ENCODE peak calls at places on chromosomes 6 and 20, in nine cellular contexts. One of them, this sample, is unnamed.
A peak's percentile ranks its signal among the peaks of the same experiment; 100 is the strongest.

GRCh38 chr20:13211956-13212618 is 9.0 kb upstream of the ISM1 start:
- DNase-seq in upper lobe of left lung: no peak
- DNase-seq in ureter: no peak
- DNase-seq in uterus: no peak
- DNase-seq in nephron progenitor cell: no peak
- DNase-seq in AG10803: peak; percentile 12
- DNase-seq in NCI-H460: no peak
- DNase-seq in GM20000: no peak
- DNase-seq in fibroblast of lung: no peak
- DNase-seq in this sample: no peak

GRCh38 chr6:157520117-157520406 is 139.1 kb downstream of the ZDHHC14 start:
- DNase-seq in upper lobe of left lung: no peak
- DNase-seq in ureter: no peak
- DNase-seq in uterus: no peak
- DNase-seq in nephron progenitor cell: no peak
- DNase-seq in AG10803: no peak
- DNase-seq in NCI-H460: no peak
- DNase-seq in GM20000: no peak
- DNase-seq in fibroblast of lung: no peak
- DNase-seq in this sample: no peak

GRCh38 chr6:44715925-44716324 is 328.4 kb downstream of the CDC5L start:
- DNase-seq in upper lobe of left lung: no peak
- DNase-seq in ureter: no peak
- DNase-seq in uterus: no peak
- DNase-seq in nephron progenitor cell: no peak
- DNase-seq in AG10803: no peak
- DNase-seq in NCI-H460: no peak
- DNase-seq in GM20000: no peak
- DNase-seq in fibroblast of lung: no peak
- DNase-seq in this sample: no peak

GRCh38 chr6:14294270-14294951 is 176.8 kb downstream of the CD83 start:
- DNase-seq in upper lobe of left lung: no peak
- DNase-seq in ureter: no peak
- DNase-seq in uterus: no peak
- DNase-seq in nephron progenitor cell: no peak
- DNase-seq in AG10803: no peak
- DNase-seq in NCI-H460: no peak
- DNase-seq in GM20000: no peak
- DNase-seq in fibroblast of lung: no peak
- DNase-seq in this sample: no peak

GRCh38 chr6:126880926-126881325 is 237.5 kb upstream of the RSPO3 start:
- DNase-seq in upper lobe of left lung: no peak
- DNase-seq in ureter: no peak
- DNase-seq in uterus: no peak
- DNase-seq in nephron progenitor cell: no peak
- DNase-seq in AG10803: no peak
- DNase-seq in NCI-H460: no peak
- DNase-seq in GM20000: no peak
- DNase-seq in fibroblast of lung: no peak
- DNase-seq in this sample: no peak

GRCh38 chr6:50708664-50709365 is 4.5 kb upstream of the TFAP2D start:
- DNase-seq in upper lobe of left lung: no peak
- DNase-seq in ureter: no peak
- DNase-seq in uterus: no peak
- DNase-seq in nephron progenitor cell: no peak
- DNase-seq in AG10803: no peak
- DNase-seq in NCI-H460: no peak
- DNase-seq in GM20000: no peak
- DNase-seq in fibroblast of lung: no peak
- DNase-seq in this sample: no peak

GRCh38 chr6:138555294-138555988 is 56.1 kb upstream of the NHSL1 start:
- DNase-seq in upper lobe of left lung: no peak
- DNase-seq in ureter: no peak
- DNase-seq in uterus: no peak
- DNase-seq in nephron progenitor cell: no peak
- DNase-seq in AG10803: no peak
- DNase-seq in NCI-H460: no peak
- DNase-seq in GM20000: no peak
- DNase-seq in fibroblast of lung: peak; percentile 64
- DNase-seq in this sample: no peak

GRCh38 chr20:61879694-61880093 is 186.0 kb downstream of the TAF4 start:
- DNase-seq in upper lobe of left lung: peak; percentile 22
- DNase-seq in ureter: no peak
- DNase-seq in uterus: no peak
- DNase-seq in nephron progenitor cell: no peak
- DNase-seq in AG10803: no peak
- DNase-seq in NCI-H460: no peak
- DNase-seq in GM20000: no peak
- DNase-seq in fibroblast of lung: no peak
- DNase-seq in this sample: no peak

GRCh38 chr6:170056329-170056728 is 234.5 kb downstream of the DLL1 start:
- DNase-seq in upper lobe of left lung: peak; percentile 65
- DNase-seq in ureter: peak; percentile 35
- DNase-seq in uterus: peak; percentile 7
- DNase-seq in nephron progenitor cell: no peak
- DNase-seq in AG10803: no peak
- DNase-seq in NCI-H460: no peak
- DNase-seq in GM20000: no peak
- DNase-seq in fibroblast of lung: no peak
- DNase-seq in this sample: no peak

GRCh38 chr6:109760208-109760607 is 69.1 kb downstream of the FIG4 start:
- DNase-seq in upper lobe of left lung: no peak
- DNase-seq in ureter: no peak
- DNase-seq in uterus: no peak
- DNase-seq in nephron progenitor cell: no peak
- DNase-seq in AG10803: no peak
- DNase-seq in NCI-H460: no peak
- DNase-seq in GM20000: no peak
- DNase-seq in fibroblast of lung: peak; percentile 22
- DNase-seq in this sample: no peak

GRCh38 chr20:15922556-15922955 is 650.7 kb downstream of the KIF16B start:
- DNase-seq in upper lobe of left lung: no peak
- DNase-seq in ureter: no peak
- DNase-seq in uterus: no peak
- DNase-seq in nephron progenitor cell: no peak
- DNase-seq in AG10803: no peak
- DNase-seq in NCI-H460: no peak
- DNase-seq in GM20000: no peak
- DNase-seq in fibroblast of lung: no peak
- DNase-seq in this sample: no peak

GRCh38 chr6:43635387-43636311 is at the start of gene MAD2L1BP:
- DNase-seq in upper lobe of left lung: peak; percentile 93
- DNase-seq in ureter: peak; percentile 84
- DNase-seq in uterus: peak; percentile 79
- DNase-seq in nephron progenitor cell: peak; percentile 74
- DNase-seq in AG10803: peak; percentile 64
- DNase-seq in NCI-H460: peak; percentile 53
- DNase-seq in GM20000: peak; percentile 79
- DNase-seq in fibroblast of lung: peak; percentile 63
- DNase-seq in this sample: peak; percentile 43

GRCh38 chr6:82144007-82144851 is 103.3 kb downstream of the IBTK start:
- DNase-seq in upper lobe of left lung: no peak
- DNase-seq in ureter: no peak
- DNase-seq in uterus: peak; percentile 14
- DNase-seq in nephron progenitor cell: no peak
- DNase-seq in AG10803: peak; percentile 96
- DNase-seq in NCI-H460: peak; percentile 79
- DNase-seq in GM20000: peak; percentile 20
- DNase-seq in fibroblast of lung: peak; percentile 98
- DNase-seq in this sample: peak; percentile 5

GRCh38 chr6:158086706-158087518 is 81.2 kb downstream of the SERAC1 start:
- DNase-seq in upper lobe of left lung: peak; percentile 57
- DNase-seq in ureter: no peak
- DNase-seq in uterus: no peak
- DNase-seq in nephron progenitor cell: no peak
- DNase-seq in AG10803: no peak
- DNase-seq in NCI-H460: no peak
- DNase-seq in GM20000: no peak
- DNase-seq in fibroblast of lung: no peak
- DNase-seq in this sample: no peak

GRCh38 chr6:138996524-138996923 is 8.5 kb upstream of the REPS1 start:
- DNase-seq in upper lobe of left lung: no peak
- DNase-seq in ureter: no peak
- DNase-seq in uterus: no peak
- DNase-seq in nephron progenitor cell: no peak
- DNase-seq in AG10803: no peak
- DNase-seq in NCI-H460: no peak
- DNase-seq in GM20000: no peak
- DNase-seq in fibroblast of lung: peak; percentile 33
- DNase-seq in this sample: no peak

GRCh38 chr20:56572178-56572577 is 39.1 kb downstream of the FAM209B start:
- DNase-seq in upper lobe of left lung: no peak
- DNase-seq in ureter: no peak
- DNase-seq in uterus: no peak
- DNase-seq in nephron progenitor cell: no peak
- DNase-seq in AG10803: no peak
- DNase-seq in NCI-H460: no peak
- DNase-seq in GM20000: no peak
- DNase-seq in fibroblast of lung: no peak
- DNase-seq in this sample: no peak

GRCh38 chr20:58833921-58834320 is 16.8 kb downstream of the GNAS-AS1 start:
- DNase-seq in upper lobe of left lung: peak; percentile 19
- DNase-seq in ureter: no peak
- DNase-seq in uterus: no peak
- DNase-seq in nephron progenitor cell: no peak
- DNase-seq in AG10803: no peak
- DNase-seq in NCI-H460: no peak
- DNase-seq in GM20000: no peak
- DNase-seq in fibroblast of lung: peak; percentile 27
- DNase-seq in this sample: no peak

GRCh38 chr6:16868968-16869367 is 107.7 kb upstream of the ATXN1 start:
- DNase-seq in upper lobe of left lung: no peak
- DNase-seq in ureter: no peak
- DNase-seq in uterus: no peak
- DNase-seq in nephron progenitor cell: no peak
- DNase-seq in AG10803: no peak
- DNase-seq in NCI-H460: no peak
- DNase-seq in GM20000: no peak
- DNase-seq in fibroblast of lung: peak; percentile 39
- DNase-seq in this sample: no peak

GRCh38 chr6:154951400-154952200 is 43.5 kb upstream of the TIAM2 start:
- DNase-seq in upper lobe of left lung: no peak
- DNase-seq in ureter: no peak
- DNase-seq in uterus: no peak
- DNase-seq in nephron progenitor cell: no peak
- DNase-seq in AG10803: no peak
- DNase-seq in NCI-H460: no peak
- DNase-seq in GM20000: peak; percentile 49
- DNase-seq in fibroblast of lung: peak; percentile 51
- DNase-seq in this sample: no peak

GRCh38 chr6:31763617-31763940 is 1.1 kb downstream of the SAPCD1 start:
- DNase-seq in upper lobe of left lung: no peak
- DNase-seq in ureter: no peak
- DNase-seq in uterus: no peak
- DNase-seq in nephron progenitor cell: no peak
- DNase-seq in AG10803: peak; percentile 83
- DNase-seq in NCI-H460: no peak
- DNase-seq in GM20000: no peak
- DNase-seq in fibroblast of lung: peak; percentile 59
- DNase-seq in this sample: no peak

GRCh38 chr6:36838896-36839818 is at the start of gene CPNE5:
- DNase-seq in upper lobe of left lung: peak; percentile 81
- DNase-seq in ureter: no peak
- DNase-seq in uterus: peak; percentile 63
- DNase-seq in nephron progenitor cell: peak; percentile 75
- DNase-seq in AG10803: no peak
- DNase-seq in NCI-H460: no peak
- DNase-seq in GM20000: no peak
- DNase-seq in fibroblast of lung: no peak
- DNase-seq in this sample: no peak

GRCh38 chr20:4384961-4385360 is 336.7 kb upstream of the PRND start:
- DNase-seq in upper lobe of left lung: no peak
- DNase-seq in ureter: no peak
- DNase-seq in uterus: no peak
- DNase-seq in nephron progenitor cell: no peak
- DNase-seq in AG10803: no peak
- DNase-seq in NCI-H460: no peak
- DNase-seq in GM20000: no peak
- DNase-seq in fibroblast of lung: no peak
- DNase-seq in this sample: no peak

GRCh38 chr20:50575869-50576720 is 65.9 kb downstream of the PTPN1 start:
- DNase-seq in upper lobe of left lung: peak; percentile 81
- DNase-seq in ureter: no peak
- DNase-seq in uterus: peak; percentile 64
- DNase-seq in nephron progenitor cell: peak; percentile 63
- DNase-seq in AG10803: peak; percentile 59
- DNase-seq in NCI-H460: peak; percentile 57
- DNase-seq in GM20000: peak; percentile 60
- DNase-seq in fibroblast of lung: peak; percentile 46
- DNase-seq in this sample: peak; percentile 49

GRCh38 chr6:134063121-134063965 is 10.9 kb upstream of the SLC2A12 start:
- DNase-seq in upper lobe of left lung: no peak
- DNase-seq in ureter: no peak
- DNase-seq in uterus: no peak
- DNase-seq in nephron progenitor cell: no peak
- DNase-seq in AG10803: no peak
- DNase-seq in NCI-H460: no peak
- DNase-seq in GM20000: no peak
- DNase-seq in fibroblast of lung: no peak
- DNase-seq in this sample: no peak

GRCh38 chr20:47735412-47736400 is 49.6 kb downstream of the SULF2 start:
- DNase-seq in upper lobe of left lung: no peak
- DNase-seq in ureter: no peak
- DNase-seq in uterus: no peak
- DNase-seq in nephron progenitor cell: no peak
- DNase-seq in AG10803: peak; percentile 17
- DNase-seq in NCI-H460: peak; percentile 39
- DNase-seq in GM20000: no peak
- DNase-seq in fibroblast of lung: no peak
- DNase-seq in this sample: no peak

GRCh38 chr6:2876210-2877056 is 26.7 kb downstream of the SERPINB9 start:
- DNase-seq in upper lobe of left lung: peak; percentile 59
- DNase-seq in ureter: no peak
- DNase-seq in uterus: peak; percentile 60
- DNase-seq in nephron progenitor cell: peak; percentile 42
- DNase-seq in AG10803: peak; percentile 87
- DNase-seq in NCI-H460: peak; percentile 59
- DNase-seq in GM20000: peak; percentile 53
- DNase-seq in fibroblast of lung: peak; percentile 90
- DNase-seq in this sample: peak; percentile 63

GRCh38 chr20:41141153-41141815 is 3.9 kb downstream of the PLCG1 start:
- DNase-seq in upper lobe of left lung: peak; percentile 48
- DNase-seq in ureter: no peak
- DNase-seq in uterus: no peak
- DNase-seq in nephron progenitor cell: no peak
- DNase-seq in AG10803: peak; percentile 20
- DNase-seq in NCI-H460: no peak
- DNase-seq in GM20000: no peak
- DNase-seq in fibroblast of lung: peak; percentile 55
- DNase-seq in this sample: peak; percentile 62

GRCh38 chr20:1867495-1868260 is 27.5 kb upstream of the SIRPA start:
- DNase-seq in upper lobe of left lung: no peak
- DNase-seq in ureter: no peak
- DNase-seq in uterus: no peak
- DNase-seq in nephron progenitor cell: no peak
- DNase-seq in AG10803: peak; percentile 44
- DNase-seq in NCI-H460: no peak
- DNase-seq in GM20000: no peak
- DNase-seq in fibroblast of lung: no peak
- DNase-seq in this sample: no peak